ENCODE peak calls at places on chromosomes 11 and 22, in seven cellular contexts. L, Q, M, E, V, H and U are unnamed samples.

GRCh38 chr11:82775736-82776346 is 42.2 kb upstream of the FAM181B start:
- DNase-seq in L (peak), Q (peak), M (peak), E (no peak), V (no peak), H (peak), U (peak)

GRCh38 chr11:64971421-64972233 is at the start of gene MAJIN:
- DNase-seq in L (no peak), Q (peak), M (peak), E (peak), V (peak), H (peak), U (no peak)

GRCh38 chr11:14132312-14132711 is 169.8 kb downstream of the SPON1 start:
- DNase-seq in L (no peak), Q (peak), M (no peak), E (no peak), V (no peak), H (no peak), U (no peak)

GRCh38 chr11:134275534-134276395 is at the start of gene GLB1L3:
- DNase-seq in L (no peak), Q (peak), M (peak), E (no peak), V (peak), H (peak), U (no peak)

GRCh38 chr22:23217171-23218052 is 37.1 kb downstream of the BCR start:
- DNase-seq in L (no peak), Q (no peak), M (no peak), E (no peak), V (peak), H (no peak), U (no peak)

GRCh38 chr11:10108901-10109665 is 184.9 kb downstream of the SBF2 start:
- DNase-seq in L (no peak), Q (peak), M (no peak), E (no peak), V (no peak), H (peak), U (no peak)

GRCh38 chr11:117855452-117855851 is 21.0 kb downstream of the FXYD6 start:
- DNase-seq in L (no peak), Q (no peak), M (no peak), E (no peak), V (no peak), H (peak), U (no peak)

GRCh38 chr22:23002612-23003180 is 67.6 kb upstream of the GNAZ start:
- DNase-seq in L (no peak), Q (no peak), M (no peak), E (no peak), V (no peak), H (no peak), U (no peak)

GRCh38 chr11:119078675-119079420 is 5.8 kb upstream of the HMBS start:
- DNase-seq in L (no peak), Q (no peak), M (no peak), E (no peak), V (peak), H (no peak), U (no peak)

GRCh38 chr11:12160680-12161079 is 50.3 kb downstream of the MICAL2 start:
- DNase-seq in L (no peak), Q (no peak), M (no peak), E (no peak), V (peak), H (no peak), U (peak)

GRCh38 chr11:2100361-2101170 is 38.6 kb downstream of the IGF2 start:
- DNase-seq in L (no peak), Q (no peak), M (no peak), E (no peak), V (peak), H (no peak), U (peak)

GRCh38 chr11:128448487-128448886 is 138.9 kb downstream of the ETS1 start:
- DNase-seq in L (no peak), Q (no peak), M (no peak), E (peak), V (no peak), H (peak), U (no peak)

GRCh38 chr11:69887841-69888670 is 68.8 kb upstream of the FGF3 start:
- DNase-seq in L (no peak), Q (no peak), M (no peak), E (no peak), V (no peak), H (no peak), U (no peak)

GRCh38 chr11:75563978-75564552 is 2.0 kb downstream of the SERPINH1 start:
- DNase-seq in L (no peak), Q (peak), M (peak), E (no peak), V (peak), H (peak), U (peak)

GRCh38 chr11:68950268-68950667 is 30.5 kb downstream of the MRGPRD start:
- DNase-seq in L (peak), Q (peak), M (peak), E (no peak), V (no peak), H (peak), U (peak)

GRCh38 chr11:68942751-68943271 is 38.0 kb downstream of the MRGPRD start:
- DNase-seq in L (no peak), Q (peak), M (no peak), E (no peak), V (peak), H (no peak), U (no peak)

GRCh38 chr11:6237271-6237670 is 1.6 kb upstream of the CNGA4 start:
- DNase-seq in L (no peak), Q (no peak), M (no peak), E (no peak), V (no peak), H (no peak), U (no peak)

GRCh38 chr11:71137376-71137775 is 115.0 kb downstream of the SHANK2 start:
- DNase-seq in L (no peak), Q (no peak), M (no peak), E (no peak), V (no peak), H (no peak), U (no peak)

GRCh38 chr11:2269601-2270321 is 627 bp downstream of the ASCL2 start:
- DNase-seq in L (no peak), Q (peak), M (peak), E (no peak), V (peak), H (peak), U (peak)

GRCh38 chr22:37020192-37020479 is 594 bp downstream of the MPST start:
- DNase-seq in L (peak), Q (peak), M (no peak), E (peak), V (peak), H (no peak), U (peak)

GRCh38 chr11:119572481-119573424 is 149.8 kb upstream of the THY1 start:
- DNase-seq in L (no peak), Q (no peak), M (no peak), E (no peak), V (no peak), H (peak), U (no peak)

GRCh38 chr11:118059231-118059940 is 17.5 kb upstream of the TMPRSS4 start:
- DNase-seq in L (no peak), Q (no peak), M (no peak), E (no peak), V (peak), H (no peak), U (no peak)

GRCh38 chr22:17845340-17845739 is 71.1 kb upstream of the BID start:
- DNase-seq in L (no peak), Q (no peak), M (no peak), E (no peak), V (no peak), H (no peak), U (no peak)

GRCh38 chr11:77400306-77400705 is 73.6 kb downstream of the PAK1 start:
- DNase-seq in L (no peak), Q (no peak), M (peak), E (no peak), V (no peak), H (no peak), U (no peak)

GRCh38 chr11:63916837-63917684 is at the start of gene RCOR2:
- DNase-seq in L (peak), Q (peak), M (peak), E (peak), V (peak), H (peak), U (peak)

GRCh38 chr11:121671276-121672168 is 218.8 kb upstream of the SORL1-AS1 start:
- DNase-seq in L (no peak), Q (peak), M (no peak), E (no peak), V (no peak), H (no peak), U (no peak)

GRCh38 chr11:77660947-77661346 is 23.4 kb upstream of the CLNS1A start:
- DNase-seq in L (peak), Q (no peak), M (no peak), E (no peak), V (no peak), H (no peak), U (no peak)

GRCh38 chr11:20671856-20672546 is 2.6 kb downstream of the NELL1 start:
- DNase-seq in L (no peak), Q (no peak), M (peak), E (no peak), V (no peak), H (peak), U (no peak)

GRCh38 chr11:131397666-131398065 is 27.3 kb downstream of the NTM start:
- DNase-seq in L (no peak), Q (no peak), M (no peak), E (no peak), V (no peak), H (no peak), U (no peak)

GRCh38 chr11:35916270-35916669 is 27.6 kb upstream of the LDLRAD3 start:
- DNase-seq in L (no peak), Q (no peak), M (no peak), E (no peak), V (no peak), H (no peak), U (no peak)

GRCh38 chr22:44212936-44213335 is 32.2 kb downstream of the PARVG start:
- DNase-seq in L (no peak), Q (no peak), M (no peak), E (no peak), V (no peak), H (no peak), U (peak)

GRCh38 chr22:26853071-26853470 is 195.7 kb downstream of the MIAT start:
- DNase-seq in L (no peak), Q (no peak), M (no peak), E (no peak), V (no peak), H (no peak), U (no peak)

GRCh38 chr11:19868871-19869270 is 156.2 kb downstream of the NAV2 start:
- DNase-seq in L (no peak), Q (no peak), M (no peak), E (no peak), V (no peak), H (no peak), U (no peak)

GRCh38 chr22:23364389-23364788 is 184.1 kb downstream of the BCR start:
- DNase-seq in L (no peak), Q (no peak), M (no peak), E (no peak), V (no peak), H (no peak), U (no peak)

DNA sequence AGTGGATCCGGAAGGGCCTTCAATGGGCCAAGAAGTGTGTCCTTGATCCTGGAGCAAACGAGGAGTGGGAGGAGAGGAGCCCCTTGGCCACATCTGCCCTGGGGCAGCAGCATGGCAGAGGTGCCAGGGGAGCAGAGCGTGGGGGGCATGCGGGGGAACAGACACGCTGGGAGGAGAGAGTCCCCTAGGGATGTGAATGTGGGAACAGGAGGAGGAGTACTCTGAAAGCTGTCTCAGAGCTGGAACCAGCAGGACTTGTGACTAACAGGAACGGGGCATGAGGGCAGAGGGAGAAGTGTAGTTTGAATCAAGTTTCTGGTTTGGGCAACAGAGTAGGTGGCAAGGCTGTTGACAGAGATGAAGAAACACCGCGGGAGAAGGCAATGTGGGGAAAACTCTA is 54.5 kb upstream of the SLC35C1 start:
- DNase-seq in L (no peak), Q (no peak), M (no peak), E (no peak), V (no peak), H (no peak), U (no peak)
- H3K27ac ChIP-seq in L (no peak), Q (no peak), M (no peak), E (no peak), V (no peak), H (no peak), U (no peak)

GRCh38 chr11:72556433-72556832 is 117.8 kb downstream of the PDE2A start:
- DNase-seq in L (no peak), Q (no peak), M (peak), E (no peak), V (no peak), H (no peak), U (no peak)

GRCh38 chr11:72553748-72554147 is 119.4 kb upstream of the CLPB start:
- DNase-seq in L (peak), Q (no peak), M (peak), E (no peak), V (no peak), H (peak), U (no peak)

GRCh38 chr11:72552399-72552910 is 118.1 kb upstream of the CLPB start:
- DNase-seq in L (no peak), Q (no peak), M (no peak), E (no peak), V (no peak), H (no peak), U (no peak)

GRCh38 chr11:72548481-72548880 is 114.2 kb upstream of the CLPB start:
- DNase-seq in L (no peak), Q (no peak), M (no peak), E (no peak), V (no peak), H (no peak), U (no peak)

DNA sequence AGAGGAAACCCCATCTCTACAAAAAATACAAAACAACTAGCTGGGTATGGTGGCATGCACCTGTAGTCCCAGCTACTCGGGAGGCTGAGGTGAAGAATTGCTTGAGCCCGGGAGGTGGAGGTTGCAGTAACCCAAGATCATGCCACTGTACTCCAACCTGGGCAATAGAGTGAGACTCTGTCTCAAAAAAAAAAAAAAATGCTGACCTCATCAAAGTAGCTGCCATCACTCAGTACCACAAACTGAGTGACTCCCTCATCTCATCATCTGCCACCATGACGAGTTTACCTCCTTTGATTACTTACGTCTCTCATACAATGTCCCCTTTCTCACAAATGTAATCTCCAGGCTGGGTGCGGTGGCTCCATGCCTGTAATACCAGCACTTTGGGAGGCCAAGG is 117.2 kb upstream of the CLPB start:
- DNase-seq in L (no peak), Q (no peak), M (no peak), E (no peak), V (no peak), H (no peak), U (no peak)
- H3K27ac ChIP-seq in L (no peak), Q (no peak), M (no peak), E (no peak), V (no peak), H (no peak), U (no peak)

DNA sequence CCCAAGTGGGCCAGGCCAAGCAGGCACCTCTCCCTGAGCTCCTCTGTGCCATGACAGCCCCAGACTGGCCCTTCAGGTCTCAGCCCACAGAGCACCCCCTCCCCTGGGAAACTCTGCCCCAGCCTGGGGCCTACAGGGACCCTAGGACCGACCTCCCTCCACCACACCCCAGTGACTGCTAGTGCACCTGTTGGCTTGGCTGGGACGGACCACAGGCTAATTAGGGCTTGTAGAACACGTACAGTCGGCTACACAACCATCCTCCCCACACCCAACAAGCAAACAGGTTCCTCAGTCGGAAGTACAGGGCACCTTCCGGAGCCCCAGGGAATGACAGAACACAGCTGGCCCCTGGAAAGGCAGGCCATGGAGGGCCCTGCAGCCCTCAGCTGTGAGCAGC is 4.3 kb downstream of the SBF1 start:
- DNase-seq in L (peak), Q (no peak), M (no peak), E (no peak), V (no peak), H (no peak), U (no peak)
- H3K27ac ChIP-seq in L (peak), Q (no peak), M (no peak), E (peak), V (no peak), H (no peak), U (no peak)

GRCh38 chr11:115185507-115185906 is 318.7 kb downstream of the CADM1 start:
- DNase-seq in L (no peak), Q (no peak), M (no peak), E (no peak), V (no peak), H (no peak), U (no peak)
- H3K27ac ChIP-seq in L (no peak), Q (no peak), M (no peak), E (no peak), V (no peak), H (no peak), U (no peak)

GRCh38 chr11:61709110-61709509 is 28.9 kb downstream of the DAGLA start:
- DNase-seq in L (no peak), Q (no peak), M (no peak), E (no peak), V (no peak), H (no peak), U (no peak)

GRCh38 chr11:61709572-61709971 is 29.4 kb downstream of the DAGLA start:
- DNase-seq in L (no peak), Q (no peak), M (no peak), E (no peak), V (no peak), H (no peak), U (no peak)

GRCh38 chr11:61707574-61707973 is 27.4 kb downstream of the DAGLA start:
- DNase-seq in L (no peak), Q (no peak), M (no peak), E (no peak), V (no peak), H (no peak), U (no peak)

GRCh38 chr11:61704838-61705237 is 24.6 kb downstream of the DAGLA start:
- DNase-seq in L (no peak), Q (no peak), M (no peak), E (no peak), V (no peak), H (no peak), U (no peak)

GRCh38 chr11:61706452-61707400 is 26.5 kb downstream of the DAGLA start:
- DNase-seq in L (no peak), Q (no peak), M (no peak), E (no peak), V (no peak), H (no peak), U (no peak)
- H3K27ac ChIP-seq in L (no peak), Q (no peak), M (no peak), E (no peak), V (no peak), H (no peak), U (no peak)

GRCh38 chr11:47590026-47590861 is 3.8 kb downstream of the FAM180B start:
- DNase-seq in L (no peak), Q (no peak), M (peak), E (no peak), V (no peak), H (peak), U (no peak)
- H3K27ac ChIP-seq in L (no peak), Q (no peak), M (no peak), E (no peak), V (no peak), H (no peak), U (no peak)